ENCODE peak calls at places on chromosomes 2 and 18, in ten cellular contexts. H, X, L, A, D, Z, B, W, T and E are unnamed samples.

GRCh38 chr2:36655456-36655855 is 41.1 kb upstream of the VIT start:
- DNase-seq in D (peak; percentile 70), X (no peak), H (no peak), A (no peak), B (no peak), T (no peak), Z (no peak), W (peak; percentile 39), L (no peak), E (no peak)

GRCh38 chr2:6770006-6770405 is 95.7 kb downstream of the CMPK2 start:
- DNase-seq in L (peak; percentile 56), X (no peak), D (no peak), W (no peak), H (no peak), B (no peak), T (no peak), Z (no peak), A (no peak), E (no peak)

GRCh38 chr2:165474621-165475269 is 5.2 kb downstream of the CSRNP3 start:
- DNase-seq in L (no peak), X (no peak), H (no peak), W (no peak), B (no peak), A (no peak), T (no peak), D (no peak), Z (no peak), E (no peak)

GRCh38 chr2:234733795-234734600 is 217.8 kb upstream of the SH3BP4 start:
- DNase-seq in L (no peak), W (no peak), T (no peak), Z (no peak), B (no peak), A (no peak), X (no peak), D (no peak), H (no peak), E (no peak)

GRCh38 chr18:79480171-79480981 is 84.6 kb downstream of the NFATC1 start:
- DNase-seq in X (no peak), A (peak; percentile 44), H (no peak), B (no peak), T (no peak), L (peak; percentile 55), Z (no peak), W (no peak), D (no peak), E (no peak)

GRCh38 chr2:107402330-107402729 is 424.4 kb upstream of the RGPD4 start:
- DNase-seq in D (peak; percentile 16), W (no peak), B (no peak), L (no peak), T (no peak), A (no peak), H (no peak), X (no peak), Z (no peak), E (no peak)

GRCh38 chr2:8453904-8454302 is 228.0 kb upstream of the ID2 start:
- DNase-seq in W (no peak), D (peak; percentile 16), A (no peak), H (no peak), B (no peak), X (no peak), L (no peak), Z (no peak), T (no peak), E (no peak)

GRCh38 chr2:112026509-112026908 is 28.6 kb upstream of the TMEM87B start:
- DNase-seq in L (no peak), B (no peak), H (no peak), X (no peak), T (no peak), Z (no peak), A (no peak), W (no peak), D (peak; percentile 46), E (no peak)

GRCh38 chr18:24231773-24232735 is 93.2 kb downstream of the CABYR start:
- DNase-seq in H (no peak), T (no peak), W (no peak), X (no peak), D (peak; percentile 73), L (no peak), Z (peak; percentile 16), A (no peak), B (no peak), E (no peak)

GRCh38 chr2:224909885-224910517 is 132.3 kb downstream of the DOCK10 start:
- DNase-seq in Z (peak; percentile 83), B (peak; percentile 50), X (peak; percentile 69), A (peak; percentile 71), T (no peak), L (no peak), D (peak; percentile 91), H (peak; percentile 41), W (peak; percentile 76), E (no peak)

GRCh38 chr2:158323381-158323780 is 133.2 kb downstream of the CCDC148 start:
- DNase-seq in W (no peak), Z (no peak), D (no peak), T (no peak), X (no peak), H (no peak), L (no peak), B (no peak), A (no peak), E (no peak)

GRCh38 chr2:151120016-151120415 is 141.6 kb downstream of the RBM43 start:
- DNase-seq in X (no peak), B (no peak), H (no peak), A (no peak), D (no peak), T (no peak), W (no peak), L (no peak), Z (no peak), E (peak; percentile 23)

GRCh38 chr2:111670776-111671175 is 213.2 kb downstream of the ANAPC1 start:
- DNase-seq in B (no peak), T (no peak), D (no peak), H (no peak), Z (no peak), A (no peak), X (no peak), L (no peak), W (no peak), E (no peak)

GRCh38 chr2:53403836-53404413 is 363.7 kb upstream of the CHAC2 start:
- DNase-seq in W (peak; percentile 70), Z (peak; percentile 65), D (peak; percentile 8), X (no peak), B (no peak), T (no peak), H (no peak), A (no peak), L (no peak), E (no peak)

DNA sequence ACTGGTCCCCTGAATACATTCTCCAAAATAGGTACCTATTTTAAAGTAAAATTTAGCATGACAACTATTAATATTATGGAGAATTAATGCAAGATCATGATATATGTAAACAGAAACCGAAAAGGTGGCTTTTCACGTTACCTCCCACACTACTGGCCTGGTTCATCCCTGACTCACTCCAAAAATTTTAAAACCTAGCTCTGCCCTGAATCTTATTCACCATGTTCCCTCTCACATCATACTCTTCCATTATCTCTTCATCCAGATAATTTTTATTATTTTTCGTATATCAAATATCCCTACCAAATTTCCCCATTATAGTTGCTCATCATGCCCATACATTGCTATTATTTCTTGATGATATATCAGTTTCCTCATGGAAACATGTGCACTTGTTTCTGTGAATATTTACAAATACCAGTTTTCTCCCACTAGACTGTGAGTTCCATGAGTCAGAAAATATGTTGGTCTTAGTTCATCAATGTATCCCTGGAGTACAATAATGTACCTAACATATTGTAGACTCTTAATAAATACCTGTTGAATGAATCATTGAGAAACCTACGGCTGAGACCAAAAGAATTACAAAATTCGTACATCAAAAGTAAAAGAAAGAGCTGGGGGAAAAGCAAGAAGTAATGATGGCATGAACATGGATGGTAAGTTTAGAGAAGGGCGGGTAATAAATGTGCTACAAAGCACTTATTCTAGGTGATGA is 360.1 kb upstream of the CHAC2 start:
- DNase-seq in W (no peak), B (no peak), X (no peak), A (no peak), D (no peak), Z (peak; percentile 68), H (no peak), T (no peak), L (no peak), E (no peak)
- H3K27ac ChIP-seq in W (no peak overlapping the region), B (no peak overlapping the region), X (no peak overlapping the region), A (no peak overlapping the region), D (no peak overlapping the region), Z (no peak overlapping the region), H (no peak overlapping the region), T (no peak overlapping the region), L (no peak overlapping the region), E (no peak overlapping the region)

GRCh38 chr2:240226672-240227537 is 86.4 kb upstream of the OTOS start:
- DNase-seq in T (no peak), B (no peak), W (no peak), L (peak; percentile 49), Z (no peak), A (peak; percentile 21), H (no peak), D (no peak), X (no peak), E (no peak)

GRCh38 chr2:240229005-240229404 is 88.5 kb upstream of the OTOS start:
- DNase-seq in H (no peak), L (no peak), T (no peak), B (no peak), Z (no peak), D (no peak), A (no peak), X (no peak), W (no peak), E (no peak)

GRCh38 chr2:240225660-240226475 is 85.4 kb upstream of the OTOS start:
- DNase-seq in W (no peak), L (no peak), D (no peak), T (no peak), X (no peak), A (no peak), B (no peak), Z (no peak), H (no peak), E (no peak)

GRCh38 chr2:240229603-240230423 is 89.4 kb upstream of the OTOS start:
- DNase-seq in T (no peak), X (no peak), B (no peak), H (no peak), D (peak; percentile 84), W (no peak), Z (no peak), L (no peak), A (no peak), E (no peak)

GRCh38 chr2:240227538-240228428 is 87.3 kb upstream of the OTOS start:
- DNase-seq in B (no peak), X (no peak), Z (no peak), W (no peak), D (no peak), A (peak; percentile 27), H (no peak), L (no peak), T (no peak), E (no peak)
- H3K27ac ChIP-seq in B (no peak overlapping the region), X (no peak overlapping the region), Z (no peak overlapping the region), W (no peak overlapping the region), D (no peak overlapping the region), A (no peak overlapping the region), H (no peak overlapping the region), L (no peak overlapping the region), T (no peak overlapping the region), E (no peak overlapping the region)

GRCh38 chr2:96924775-96925747 is 55.2 kb upstream of the SEMA4C start:
- DNase-seq in H (no peak), W (no peak), D (no peak), A (no peak), L (no peak), T (no peak), X (no peak), Z (no peak), B (peak; percentile 24), E (no peak)
- H3K27ac ChIP-seq in H (no peak overlapping the region), W (no peak overlapping the region), D (no peak overlapping the region), A (no peak overlapping the region), L (no peak overlapping the region), T (peak overlapping the region; percentile 34), X (no peak overlapping the region), Z (no peak overlapping the region), B (peak overlapping the region; percentile 60), E (peak overlapping the region; percentile 56)

GRCh38 chr2:40653829-40654228 is 201.9 kb upstream of the SLC8A1 start:
- DNase-seq in D (no peak), B (no peak), T (no peak), W (no peak), A (no peak), X (no peak), H (no peak), Z (peak; percentile 39), L (no peak), E (no peak)
- H3K27ac ChIP-seq in D (no peak overlapping the region), B (no peak overlapping the region), T (no peak overlapping the region), W (no peak overlapping the region), A (no peak overlapping the region), X (no peak overlapping the region), H (no peak overlapping the region), Z (no peak overlapping the region), L (no peak overlapping the region), E (no peak overlapping the region)